ENCODE peak calls at places on chromosome 10, in five cellular contexts. One of them, this sample, is unnamed.

GRCh38 chr10:102554531-102554930 is 50.8 kb downstream of the SUFU start:
- DNase-seq in HepG2: no peak
- DNase-seq in A549: no peak
- DNase-seq in GM12878: no peak
- DNase-seq in K562: no peak
- DNase-seq in this sample: no peak

GRCh38 chr10:90751107-90751997 is 106.5 kb downstream of the HTR7 start:
- DNase-seq in HepG2: peak
- DNase-seq in A549: peak
- DNase-seq in GM12878: peak
- DNase-seq in K562: peak
- DNase-seq in this sample: peak

GRCh38 chr10:44946201-44946600 is 13.4 kb upstream of the RASSF4 start:
- DNase-seq in HepG2: no peak
- DNase-seq in A549: no peak
- DNase-seq in GM12878: no peak
- DNase-seq in K562: no peak
- DNase-seq in this sample: no peak

GRCh38 chr10:53093878-53094277 is 321.3 kb upstream of the MBL2 start:
- DNase-seq in HepG2: no peak
- DNase-seq in A549: no peak
- DNase-seq in GM12878: no peak
- DNase-seq in K562: no peak
- DNase-seq in this sample: no peak

GRCh38 chr10:30493609-30494530 is 59.9 kb downstream of the MAP3K8 start:
- DNase-seq in HepG2: peak
- DNase-seq in A549: no peak
- DNase-seq in GM12878: no peak
- DNase-seq in K562: peak
- DNase-seq in this sample: no peak

GRCh38 chr10:18226336-18226735 is 86.1 kb downstream of the CACNB2 start:
- DNase-seq in HepG2: no peak
- DNase-seq in A549: no peak
- DNase-seq in GM12878: no peak
- DNase-seq in K562: no peak
- DNase-seq in this sample: no peak

GRCh38 chr10:31939797-31940708 is 11.4 kb upstream of the ARHGAP12 start:
- DNase-seq in HepG2: no peak
- DNase-seq in A549: no peak
- DNase-seq in GM12878: no peak
- DNase-seq in K562: no peak
- DNase-seq in this sample: no peak

GRCh38 chr10:114613237-114613979 is 44.7 kb downstream of the ABLIM1 start:
- DNase-seq in HepG2: peak
- DNase-seq in A549: no peak
- DNase-seq in GM12878: no peak
- DNase-seq in K562: no peak
- DNase-seq in this sample: no peak

GRCh38 chr10:32104181-32104580 is 48.0 kb upstream of the KIF5B start:
- DNase-seq in HepG2: no peak
- DNase-seq in A549: no peak
- DNase-seq in GM12878: no peak
- DNase-seq in K562: no peak
- DNase-seq in this sample: no peak

GRCh38 chr10:18610517-18610916 is 40.9 kb downstream of the NSUN6 start:
- DNase-seq in HepG2: peak
- DNase-seq in A549: peak
- DNase-seq in GM12878: no peak
- DNase-seq in K562: no peak
- DNase-seq in this sample: no peak

GRCh38 chr10:87177-88080 is 38.3 kb upstream of the TUBB8 start:
- DNase-seq in HepG2: no peak
- DNase-seq in A549: no peak
- DNase-seq in GM12878: no peak
- DNase-seq in K562: peak
- DNase-seq in this sample: no peak

GRCh38 chr10:71077143-71077581 is 135.2 kb upstream of the UNC5B start:
- DNase-seq in HepG2: no peak
- DNase-seq in A549: no peak
- DNase-seq in GM12878: no peak
- DNase-seq in K562: no peak
- DNase-seq in this sample: no peak

GRCh38 chr10:1120146-1120695 is 64.0 kb downstream of the WDR37 start:
- DNase-seq in HepG2: no peak
- DNase-seq in A549: no peak
- DNase-seq in GM12878: no peak
- DNase-seq in K562: no peak
- DNase-seq in this sample: no peak

GRCh38 chr10:21161647-21162046 is 264.5 kb upstream of the NEBL start:
- DNase-seq in HepG2: no peak
- DNase-seq in A549: no peak
- DNase-seq in GM12878: no peak
- DNase-seq in K562: no peak
- DNase-seq in this sample: peak

GRCh38 chr10:19546224-19546623 is 270.0 kb upstream of the PLXDC2 start:
- DNase-seq in HepG2: no peak
- DNase-seq in A549: no peak
- DNase-seq in GM12878: no peak
- DNase-seq in K562: no peak
- DNase-seq in this sample: no peak

GRCh38 chr10:89566095-89566950 is 30.9 kb upstream of the SLC16A12 start:
- DNase-seq in HepG2: no peak
- DNase-seq in A549: no peak
- DNase-seq in GM12878: no peak
- DNase-seq in K562: no peak
- DNase-seq in this sample: no peak

GRCh38 chr10:22682237-22683192 is 31.9 kb downstream of the PIP4K2A start:
- DNase-seq in HepG2: peak
- DNase-seq in A549: peak
- DNase-seq in GM12878: peak
- DNase-seq in K562: peak
- DNase-seq in this sample: no peak

GRCh38 chr10:73860050-73860491 is 14.3 kb downstream of the CAMK2G start:
- DNase-seq in HepG2: no peak
- DNase-seq in A549: no peak
- DNase-seq in GM12878: no peak
- DNase-seq in K562: no peak
- DNase-seq in this sample: no peak

GRCh38 chr10:15515207-15515606 is 144.1 kb upstream of the FAM171A1 start:
- DNase-seq in HepG2: no peak
- DNase-seq in A549: no peak
- DNase-seq in GM12878: no peak
- DNase-seq in K562: no peak
- DNase-seq in this sample: no peak

GRCh38 chr10:100713859-100714565 is 31.4 kb upstream of the PAX2 start:
- DNase-seq in HepG2: no peak
- DNase-seq in A549: no peak
- DNase-seq in GM12878: no peak
- DNase-seq in K562: no peak
- DNase-seq in this sample: peak

GRCh38 chr10:73553316-73553715 is 37.8 kb downstream of the USP54 start:
- DNase-seq in HepG2: peak
- DNase-seq in A549: no peak
- DNase-seq in GM12878: no peak
- DNase-seq in K562: no peak
- DNase-seq in this sample: peak

GRCh38 chr10:70664702-70665195 is 7.6 kb upstream of the ADAMTS14 start:
- DNase-seq in HepG2: peak
- DNase-seq in A549: no peak
- DNase-seq in GM12878: no peak
- DNase-seq in K562: peak
- DNase-seq in this sample: no peak

GRCh38 chr10:2928219-2928840 is 139.0 kb upstream of the PFKP start:
- DNase-seq in HepG2: peak
- DNase-seq in A549: peak
- DNase-seq in GM12878: peak
- DNase-seq in K562: peak
- DNase-seq in this sample: peak

GRCh38 chr10:21530168-21530567 is 3.9 kb upstream of the MLLT10 start:
- DNase-seq in HepG2: no peak
- DNase-seq in A549: no peak
- DNase-seq in GM12878: no peak
- DNase-seq in K562: no peak
- DNase-seq in this sample: no peak

GRCh38 chr10:103545771-103546281 is 52.3 kb downstream of the NEURL1 start:
- DNase-seq in HepG2: no peak
- DNase-seq in A549: no peak
- DNase-seq in GM12878: no peak
- DNase-seq in K562: no peak
- DNase-seq in this sample: no peak

GRCh38 chr10:13844651-13845050 is 257.9 kb downstream of the PRPF18 start:
- DNase-seq in HepG2: no peak
- DNase-seq in A549: no peak
- DNase-seq in GM12878: no peak
- DNase-seq in K562: no peak
- DNase-seq in this sample: no peak

GRCh38 chr10:70575874-70576802 is 26.4 kb downstream of the PRF1 start:
- DNase-seq in HepG2: peak
- DNase-seq in A549: no peak
- DNase-seq in GM12878: peak
- DNase-seq in K562: peak
- DNase-seq in this sample: no peak

GRCh38 chr10:110916554-110917346 is 2.2 kb downstream of the BBIP1 start:
- DNase-seq in HepG2: no peak
- DNase-seq in A549: no peak
- DNase-seq in GM12878: no peak
- DNase-seq in K562: no peak
- DNase-seq in this sample: no peak
- H3K4me3 ChIP-seq in HepG2: no peak
- H3K4me3 ChIP-seq in A549: no peak
- H3K4me3 ChIP-seq in GM12878: no peak
- H3K4me3 ChIP-seq in K562: no peak
- H3K4me3 ChIP-seq in this sample: no peak

GRCh38 chr10:77029684-77030407 is 607.8 kb downstream of the KCNMA1 start:
- DNase-seq in HepG2: no peak
- DNase-seq in A549: no peak
- DNase-seq in GM12878: no peak
- DNase-seq in K562: no peak
- DNase-seq in this sample: no peak

GRCh38 chr10:77026148-77026547 is 611.5 kb downstream of the KCNMA1 start:
- DNase-seq in HepG2: no peak
- DNase-seq in A549: no peak
- DNase-seq in GM12878: no peak
- DNase-seq in K562: no peak
- DNase-seq in this sample: no peak

GRCh38 chr10:77024456-77024855 is 613.2 kb downstream of the KCNMA1 start:
- DNase-seq in HepG2: no peak
- DNase-seq in A549: no peak
- DNase-seq in GM12878: no peak
- DNase-seq in K562: no peak
- DNase-seq in this sample: no peak

GRCh38 chr10:77027576-77027975 is 610.0 kb downstream of the KCNMA1 start:
- DNase-seq in HepG2: no peak
- DNase-seq in A549: no peak
- DNase-seq in GM12878: peak
- DNase-seq in K562: no peak
- DNase-seq in this sample: no peak

DNA sequence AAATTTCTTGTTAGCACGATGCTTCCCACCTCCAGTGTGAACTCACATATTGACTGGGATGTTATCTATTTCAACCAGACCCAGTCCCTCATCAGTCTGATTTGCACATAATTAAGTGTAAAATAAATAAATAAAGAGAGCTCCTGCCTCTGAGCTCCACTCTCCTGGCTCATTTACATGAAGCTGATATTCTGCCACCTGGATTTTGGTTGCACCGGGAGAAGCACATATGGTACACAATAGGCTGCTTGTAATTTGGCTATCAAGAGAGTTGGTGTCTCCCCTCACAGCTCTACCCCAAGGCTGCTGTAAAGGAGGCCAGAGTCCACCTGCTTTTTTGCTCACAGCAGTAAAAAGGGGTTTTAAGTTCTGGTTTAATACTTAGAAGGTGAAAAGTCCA is 610.5 kb downstream of the KCNMA1 start:
- DNase-seq in HepG2: no peak
- DNase-seq in A549: no peak
- DNase-seq in GM12878: no peak
- DNase-seq in K562: no peak
- DNase-seq in this sample: no peak
- TF ChIP-seq JUNB in HepG2: no peak
- TF ChIP-seq JUNB in A549: no peak
- TF ChIP-seq JUNB in GM12878: no peak
- TF ChIP-seq JUNB in K562: no peak
- TF ChIP-seq JUNB in this sample: no peak

GRCh38 chr10:75540357-75541335 is 109.2 kb downstream of the LRMDA start:
- DNase-seq in HepG2: no peak
- DNase-seq in A549: no peak
- DNase-seq in GM12878: no peak
- DNase-seq in K562: no peak
- DNase-seq in this sample: peak

GRCh38 chr10:75541411-75541810 is 110.0 kb downstream of the LRMDA start:
- DNase-seq in HepG2: no peak
- DNase-seq in A549: no peak
- DNase-seq in GM12878: no peak
- DNase-seq in K562: no peak
- DNase-seq in this sample: no peak

GRCh38 chr10:75542902-75543301 is 111.5 kb downstream of the LRMDA start:
- DNase-seq in HepG2: no peak
- DNase-seq in A549: no peak
- DNase-seq in GM12878: no peak
- DNase-seq in K562: no peak
- DNase-seq in this sample: peak

GRCh38 chr10:75544381-75544780 is 113.0 kb downstream of the LRMDA start:
- DNase-seq in HepG2: no peak
- DNase-seq in A549: no peak
- DNase-seq in GM12878: no peak
- DNase-seq in K562: no peak
- DNase-seq in this sample: no peak

GRCh38 chr10:75542084-75542483 is 110.7 kb downstream of the LRMDA start:
- DNase-seq in HepG2: no peak
- DNase-seq in A549: no peak
- DNase-seq in GM12878: no peak
- DNase-seq in K562: no peak
- DNase-seq in this sample: no peak
- H3K4me2 ChIP-seq in HepG2: no peak
- H3K4me2 ChIP-seq in A549: no peak
- H3K4me2 ChIP-seq in GM12878: no peak
- H3K4me2 ChIP-seq in K562: no peak
- H3K4me2 ChIP-seq in this sample: peak

DNA sequence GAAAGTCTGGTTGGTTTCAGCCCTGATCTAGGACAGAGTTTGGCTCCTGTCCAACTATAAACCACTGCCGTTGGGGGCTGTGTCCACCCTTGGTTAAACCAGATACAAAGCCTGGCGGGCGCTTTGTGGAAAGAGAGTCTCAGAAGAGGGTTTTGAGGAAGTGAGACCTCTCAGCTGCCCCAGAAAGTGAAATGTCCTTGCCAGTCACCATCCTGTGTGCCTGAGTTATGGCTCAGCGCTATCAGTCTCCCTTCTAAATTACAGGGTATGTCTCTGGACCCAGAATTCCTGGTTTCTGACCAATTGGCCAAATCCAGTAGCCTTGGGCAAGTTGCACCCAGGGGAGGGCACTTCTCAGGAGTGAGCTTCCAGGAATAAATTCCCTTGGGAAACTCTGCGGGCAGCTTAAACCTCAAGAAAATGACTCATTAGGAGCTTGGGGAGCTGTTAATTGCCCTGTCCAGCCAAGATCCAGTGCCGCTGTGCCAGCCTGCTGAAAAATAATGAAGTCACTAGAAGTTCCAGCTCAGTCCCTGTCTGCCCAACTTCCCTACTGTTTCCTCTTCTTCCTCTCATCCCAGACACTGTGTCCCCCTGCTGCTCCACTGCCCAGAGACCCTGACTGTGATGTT is 66.7 kb upstream of the PDZD8 start:
- DNase-seq in HepG2: no peak
- DNase-seq in A549: peak
- DNase-seq in GM12878: no peak
- DNase-seq in K562: no peak
- DNase-seq in this sample: no peak
- H3K4me3 ChIP-seq in HepG2: no peak
- H3K4me3 ChIP-seq in A549: no peak
- H3K4me3 ChIP-seq in GM12878: no peak
- H3K4me3 ChIP-seq in K562: no peak
- H3K4me3 ChIP-seq in this sample: no peak